ENCODE peak calls at places on chromosomes 16 and 17, in five cellular contexts. X is fibroblast of lung, L is lung, D is mesenchymal stem cell, Y is GM23248. S is an unnamed sample.
A peak's percentile ranks its signal among the peaks of the same experiment; 100 is the strongest.

GRCh38 chr16:2520784-2521577 is 810 bp downstream of the AMDHD2 start:
- DNase-seq in X (no peak), L (peak; percentile 41), D (peak; percentile 57), Y (peak; percentile 67), S (peak; percentile 30)

GRCh38 chr17:1315891-1316403 is 36.5 kb downstream of the TRARG1 start:
- DNase-seq in X (no peak), L (no peak), D (no peak), Y (no peak), S (no peak)

GRCh38 chr16:12314786-12315185 is 338.3 kb downstream of the SNX29 start:
- DNase-seq in X (no peak), L (no peak), D (no peak), Y (peak; percentile 14), S (no peak)

GRCh38 chr16:86033971-86034370 is 135.0 kb downstream of the IRF8 start:
- DNase-seq in X (no peak), L (no peak), D (no peak), Y (no peak), S (no peak)

GRCh38 chr16:8936421-8936820 is 27.3 kb downstream of the USP7 start:
- DNase-seq in X (peak; percentile 30), L (no peak), D (peak; percentile 53), Y (peak; percentile 75), S (peak; percentile 82)

GRCh38 chr17:42744283-42744805 is 496 bp downstream of the EZH1 start:
- DNase-seq in X (peak; percentile 42), L (peak; percentile 79), D (peak; percentile 63), Y (peak; percentile 80), S (peak; percentile 47)

GRCh38 chr17:57898487-57899311 is 48.9 kb upstream of the MRPS23 start:
- DNase-seq in X (peak; percentile 71), L (peak; percentile 75), D (peak; percentile 83), Y (peak; percentile 54), S (no peak)

GRCh38 chr17:42132941-42133340 is 10.3 kb downstream of the HSPB9 start:
- DNase-seq in X (peak; percentile 71), L (peak; percentile 85), D (peak; percentile 91), Y (peak; percentile 95), S (peak; percentile 61)

GRCh38 chr16:87056083-87056482 is 261.1 kb downstream of the C16orf95 start:
- DNase-seq in X (peak; percentile 72), L (no peak), D (no peak), Y (peak; percentile 66), S (no peak)

GRCh38 chr17:14303343-14304221 is 2.7 kb downstream of the HS3ST3B1 start:
- DNase-seq in X (peak; percentile 22), L (no peak), D (peak; percentile 47), Y (peak; percentile 49), S (no peak)

GRCh38 chr16:48576927-48577326 is 33.1 kb downstream of the N4BP1 start:
- DNase-seq in X (no peak), L (no peak), D (no peak), Y (peak; percentile 50), S (peak; percentile 81)

GRCh38 chr17:72764632-72765041 is 327.9 kb downstream of the SLC39A11 start:
- DNase-seq in X (peak; percentile 16), L (no peak), D (no peak), Y (peak; percentile 57), S (peak; percentile 29)

GRCh38 chr16:25041437-25041836 is 26.3 kb upstream of the ARHGAP17 start:
- DNase-seq in X (no peak), L (no peak), D (no peak), Y (no peak), S (no peak)

GRCh38 chr16:65934443-65934842 is 432.0 kb upstream of the CDH5 start:
- DNase-seq in X (no peak), L (no peak), D (no peak), Y (no peak), S (no peak)

GRCh38 chr16:75733305-75734141 is 7.2 kb upstream of the CPHXL start:
- DNase-seq in X (peak; percentile 92), L (no peak), D (peak; percentile 74), Y (peak; percentile 78), S (no peak)

GRCh38 chr16:31274831-31275816 is 15.3 kb downstream of the ITGAM start:
- DNase-seq in X (no peak), L (no peak), D (no peak), Y (no peak), S (peak; percentile 98)

DNA sequence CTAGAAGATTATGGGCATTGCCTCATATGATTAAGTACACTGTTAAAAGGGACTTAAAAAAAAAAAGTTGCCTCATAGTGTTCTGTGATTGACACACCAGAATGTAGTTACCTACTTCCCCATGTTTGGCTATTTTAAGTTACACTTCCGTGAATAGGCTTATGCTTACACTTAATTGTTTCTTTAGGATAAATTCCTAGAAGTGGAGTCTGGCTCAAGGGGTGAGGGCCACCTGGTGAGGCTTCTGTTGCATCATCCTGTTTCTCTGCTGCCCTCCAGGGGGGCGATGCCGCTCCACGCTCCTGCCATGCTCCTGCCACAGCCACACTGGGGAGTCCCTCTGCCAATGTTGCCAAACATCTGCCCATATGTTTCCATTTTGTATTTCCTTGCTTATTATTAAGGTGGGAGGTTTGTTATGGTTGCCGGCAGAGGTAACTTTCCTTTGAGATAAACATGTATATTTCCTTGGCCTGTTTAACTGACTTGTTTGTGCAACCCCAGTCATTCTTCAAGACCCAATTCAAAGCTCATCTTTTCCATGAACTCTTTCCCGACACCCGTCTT is 73.1 kb downstream of the KSR1 start:
- DNase-seq in X (peak; percentile 86), L (peak; percentile 46), D (peak; percentile 70), Y (no peak), S (peak; percentile 44)
- H3K36me3 ChIP-seq in X (no peaks in the 10 kb centered on the region), L (no peaks in the 10 kb centered on the region), D (no peaks in the 10 kb centered on the region), Y (no peaks in the 10 kb centered on the region), S (no peaks in the 10 kb centered on the region)

GRCh38 chr16:54069601-54070239 is 216.9 kb downstream of the IRX3 start:
- DNase-seq in X (no peak), L (no peak), D (no peak), Y (no peak), S (no peak)
- H3K36me3 ChIP-seq in X (no peaks in the 10 kb centered on the region), L (no peaks in the 10 kb centered on the region), D (no peaks in the 10 kb centered on the region), Y (no peaks in the 10 kb centered on the region), S (no peaks in the 10 kb centered on the region)

DNA sequence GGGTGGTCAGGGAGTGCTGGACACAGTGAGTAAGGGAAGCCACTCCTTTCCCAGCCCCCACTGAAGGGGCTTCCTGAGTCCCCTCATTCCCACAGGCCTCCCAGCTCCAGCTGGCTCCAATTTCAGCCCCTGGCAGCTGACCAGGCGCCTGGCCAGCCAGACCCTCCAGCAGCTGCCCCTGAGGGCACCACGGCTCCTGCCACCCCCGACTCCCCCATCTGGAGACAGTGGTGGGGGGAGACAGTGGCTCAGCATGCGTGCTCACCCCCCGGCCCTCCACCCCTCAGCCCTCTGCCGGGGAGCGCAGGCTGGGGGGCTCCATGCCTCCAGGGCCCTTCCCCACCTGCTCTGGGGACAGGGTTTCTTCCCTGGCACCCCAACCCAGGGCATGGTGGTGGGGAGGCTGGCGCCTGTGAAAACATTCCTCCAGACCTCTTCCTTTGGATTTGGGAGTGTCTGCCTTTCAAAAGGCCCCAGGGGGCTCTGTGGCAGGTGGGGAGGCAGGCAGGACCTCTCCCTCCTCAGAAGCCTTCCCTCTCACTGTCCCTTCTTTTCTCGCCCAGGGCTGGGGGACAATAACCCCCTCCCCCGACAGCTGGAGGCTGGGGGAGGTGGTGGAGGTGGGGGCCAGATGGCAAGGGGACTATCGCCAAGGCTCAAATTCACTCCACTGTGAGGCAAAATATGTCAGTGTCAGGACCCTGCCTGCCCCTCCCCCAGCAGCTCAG is 1.5 kb downstream of the CDH15 start:
- DNase-seq in X (no peak), L (no peak), D (no peak), Y (no peak), S (no peak)
- H3K36me3 ChIP-seq in X (no peaks in the 10 kb centered on the region), L (no peaks in the 10 kb centered on the region), D (no peaks in the 10 kb centered on the region), Y (no peaks in the 10 kb centered on the region), S (no peaks in the 10 kb centered on the region)

DNA sequence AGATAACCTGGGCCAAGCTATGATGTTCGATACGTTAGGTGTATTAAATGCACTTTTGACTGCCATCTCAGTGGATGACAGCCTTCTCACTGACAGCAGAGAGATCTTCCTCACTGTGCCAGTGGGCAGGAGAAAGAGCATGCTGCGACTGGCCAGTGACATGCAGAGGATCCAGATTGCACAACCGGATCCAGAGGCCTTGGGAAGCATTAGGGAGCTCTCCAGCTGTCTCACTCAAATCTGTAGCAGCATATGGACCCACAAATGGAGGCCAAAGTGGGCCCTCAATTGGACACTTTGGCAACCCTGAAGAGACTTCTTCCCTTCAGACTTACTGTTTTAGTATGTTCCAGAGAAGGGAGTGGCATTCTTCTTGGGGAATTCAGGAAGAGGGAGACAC is 20.9 kb downstream of the PDZD9 start:
- DNase-seq in X (no peak), L (no peak), D (no peak), Y (no peak), S (peak; percentile 13)
- H3K36me3 ChIP-seq in X (peaks cover 20% of the 10 kb centered on the region), L (peaks cover 65% of the 10 kb centered on the region), D (peaks cover 99% of the 10 kb centered on the region), Y (peaks cover 87% of the 10 kb centered on the region), S (peaks cover 31% of the 10 kb centered on the region)

GRCh38 chr16:57752203-57752580 is 16.6 kb downstream of the KATNB1 start:
- DNase-seq in X (no peak), L (no peak), D (no peak), Y (no peak), S (no peak)
- H3K36me3 ChIP-seq in X (peaks cover 10% of the 10 kb centered on the region), L (no peaks in the 10 kb centered on the region), D (peaks cover 34% of the 10 kb centered on the region), Y (no peaks in the 10 kb centered on the region), S (peaks cover 11% of the 10 kb centered on the region)

S was measured in bronchial epithelial cell.